ENCODE peak calls at places on chromosomes 16 and 17, in ten cellular contexts. B is upper lobe of right lung; M is NCI-H1105 treated with DMSO at 0.1 percent for 48 hours; F is ELF-1; R is EH; W is activated CD8-positive, alpha-beta memory T cell treated with anti-CD3 and anti-CD28 coated beads, Interleukin-2, amount 50 U/mL, for 4 hours; T is left lobe of liver; J is stimulated activated CD4-positive, alpha-beta T cell treated with anti-CD3 and anti-CD28 coated beads, Interleukin-4, amount 100 ng/mL, for 48 hours; Q is left lung; V is endothelial cell. G is an unnamed sample.

GRCh38 chr16:52446076-52446475 is 100.9 kb downstream of the TOX3 start:
- DNase-seq in J (no peak), R (no peak), M (no peak), W (no peak), T (no peak), F (no peak), Q (no peak), B (no peak), V (no peak), G (no peak)

GRCh38 chr17:49595328-49595727 is 19.7 kb downstream of the NXPH3 start:
- DNase-seq in F (no peak), Q (no peak), W (no peak), T (no peak), M (no peak), J (no peak), R (no peak), B (no peak), V (no peak), G (no peak)

GRCh38 chr16:56193951-56194726 is 2.9 kb downstream of the GNAO1 start:
- DNase-seq in M (peak; percentile 95), T (peak; percentile 89), Q (peak; percentile 63), B (peak; percentile 87), J (peak; percentile 71), V (peak; percentile 98), R (peak; percentile 80), W (peak; percentile 57), F (peak; percentile 98), G (peak; percentile 59)

GRCh38 chr17:17096438-17097178 is 54.4 kb downstream of the MPRIP start:
- DNase-seq in R (peak; percentile 44), T (no peak), B (no peak), M (no peak), V (no peak), W (no peak), Q (no peak), J (no peak), F (no peak), G (no peak)

GRCh38 chr16:5604770-5605169 is 507.2 kb upstream of the EEF2KMT start:
- DNase-seq in Q (no peak), F (peak; percentile 46), R (no peak), T (no peak), B (no peak), W (no peak), V (peak; percentile 13), M (no peak), J (no peak), G (peak; percentile 7)

GRCh38 chr16:84648595-84649510 is 542 bp downstream of the KLHL36 start:
- DNase-seq in J (peak; percentile 15), W (peak; percentile 49), F (peak; percentile 37), M (no peak), R (peak; percentile 15), B (peak; percentile 87), V (peak; percentile 43), T (peak; percentile 75), Q (peak; percentile 63), G (no peak)

GRCh38 chr17:70535986-70536385 is 366.7 kb downstream of the KCNJ2 start:
- DNase-seq in V (no peak), B (no peak), J (no peak), M (no peak), T (no peak), Q (no peak), W (no peak), R (no peak), F (no peak), G (no peak)

GRCh38 chr17:59607817-59608403 is 11.8 kb upstream of the CLTC start:
- DNase-seq in Q (no peak), V (peak; percentile 18), F (peak; percentile 23), W (peak; percentile 21), T (no peak), B (no peak), J (peak; percentile 49), R (no peak), M (no peak), G (no peak)

GRCh38 chr17:57603978-57604377 is 141.1 kb downstream of the CCDC182 start:
- DNase-seq in B (peak; percentile 69), M (no peak), V (no peak), Q (no peak), J (peak; percentile 47), R (no peak), F (no peak), W (peak; percentile 65), T (no peak), G (no peak)

GRCh38 chr17:82882715-82883446 is 43.1 kb upstream of the ZNF750 start:
- DNase-seq in V (no peak), B (peak; percentile 89), R (no peak), W (peak; percentile 76), F (peak; percentile 56), M (no peak), T (no peak), J (peak; percentile 49), Q (peak; percentile 74), G (peak; percentile 84)

GRCh38 chr17:65973237-65973636 is 218.7 kb downstream of the CEP112 start:
- DNase-seq in R (no peak), V (no peak), W (no peak), J (no peak), T (no peak), B (no peak), M (no peak), F (no peak), Q (no peak), G (no peak)

GRCh38 chr17:48732688-48733629 is 4.4 kb upstream of the HOXB13 start:
- DNase-seq in V (no peak), M (no peak), Q (no peak), J (no peak), B (peak; percentile 54), T (no peak), F (peak; percentile 82), R (no peak), W (no peak), G (no peak)

GRCh38 chr17:43367588-43368242 is 31.1 kb upstream of the ARL4D start:
- DNase-seq in T (no peak), B (no peak), R (peak; percentile 92), J (peak; percentile 26), Q (no peak), M (peak; percentile 77), F (peak; percentile 92), V (peak; percentile 18), W (no peak), G (peak; percentile 69)

GRCh38 chr17:13698832-13699231 is 97.1 kb upstream of the HS3ST3A1 start:
- DNase-seq in J (no peak), R (no peak), V (no peak), W (no peak), T (no peak), F (peak; percentile 42), M (no peak), Q (no peak), B (no peak), G (no peak)

GRCh38 chr16:4917117-4917516 is 19.8 kb downstream of the PPL start:
- DNase-seq in Q (no peak), R (peak; percentile 59), T (no peak), F (no peak), M (no peak), B (no peak), W (no peak), V (no peak), J (no peak), G (no peak)

GRCh38 chr17:7440113-7440822 is 956 bp downstream of the FGF11 start:
- DNase-seq in R (peak; percentile 48), Q (no peak), M (peak; percentile 75), B (peak; percentile 81), J (no peak), W (peak; percentile 38), V (no peak), F (peak; percentile 59), T (peak; percentile 62), G (no peak)

GRCh38 chr16:15874745-15875314 is 13.6 kb downstream of the CEP20 start:
- DNase-seq in T (no peak), V (peak; percentile 55), F (peak; percentile 48), Q (peak; percentile 42), B (no peak), M (no peak), W (no peak), R (peak; percentile 72), J (no peak), G (peak; percentile 67)

GRCh38 chr16:83298541-83298940 is 509.2 kb upstream of the HSBP1 start:
- DNase-seq in Q (no peak), T (no peak), J (no peak), B (no peak), W (no peak), F (no peak), V (no peak), R (no peak), M (no peak), G (no peak)

GRCh38 chr16:9151074-9151473 is 59.6 kb downstream of the HAPSTR1 start:
- DNase-seq in J (no peak), Q (no peak), B (no peak), M (no peak), T (no peak), R (no peak), V (no peak), W (no peak), F (no peak), G (no peak)

GRCh38 chr17:15171433-15172047 is 93.6 kb downstream of the PMP22 start:
- DNase-seq in W (peak; percentile 17), T (peak; percentile 60), Q (peak; percentile 64), V (peak; percentile 85), M (peak; percentile 36), B (peak; percentile 80), F (peak; percentile 83), R (peak; percentile 79), J (peak; percentile 23), G (peak; percentile 18)

GRCh38 chr16:23608194-23608593 is 12.1 kb upstream of the NDUFAB1 start:
- DNase-seq in W (no peak), Q (no peak), V (no peak), T (no peak), R (peak; percentile 74), F (no peak), M (no peak), B (no peak), J (no peak), G (peak; percentile 23)

GRCh38 chr17:80883831-80884735 is 107.6 kb upstream of the CHMP6 start:
- DNase-seq in J (no peak), F (no peak), T (no peak), R (no peak), Q (peak; percentile 21), V (no peak), W (no peak), M (no peak), B (no peak), G (no peak)

GRCh38 chr16:75477680-75478473 is 13.4 kb upstream of the TMEM170A start:
- DNase-seq in Q (peak; percentile 59), R (no peak), B (no peak), V (no peak), F (no peak), T (no peak), M (peak; percentile 65), J (no peak), W (no peak), G (no peak)

GRCh38 chr16:2364638-2365210 is 24.2 kb upstream of the ABCA3 start:
- DNase-seq in V (no peak), W (no peak), M (no peak), B (no peak), T (no peak), Q (no peak), J (no peak), F (no peak), R (no peak), G (peak; percentile 42)

GRCh38 chr16:27792486-27793275 is 242.7 kb downstream of the KATNIP start:
- DNase-seq in M (no peak), Q (no peak), J (no peak), F (no peak), V (no peak), R (peak; percentile 10), T (no peak), W (no peak), B (no peak), G (no peak)

GRCh38 chr16:4512473-4512872 is 26.1 kb downstream of the CDIP1 start:
- DNase-seq in F (no peak), M (no peak), T (no peak), R (no peak), J (no peak), B (no peak), W (no peak), V (no peak), Q (no peak), G (no peak)

GRCh38 chr16:19940195-19940594 is 55.5 kb upstream of the GPRC5B start:
- DNase-seq in M (no peak), J (no peak), F (no peak), R (no peak), Q (no peak), V (no peak), T (no peak), B (no peak), W (no peak), G (no peak)

G was measured in LNCaP clone FGC.